ENCODE peak calls at places on chromosome X, in eight cellular contexts. D, Q, Z, C, S, O, B and K are unnamed samples.

GRCh38 chrX:302975-303374 is 15.6 kb downstream of the GTPBP6 start:
- DNase-seq in Z (no peak), O (no peak), C (no peak), D (no peak), B (no peak), S (no peak), Q (no peak), K (no peak)

GRCh38 chrX:72349190-72349589 is 43.5 kb upstream of the CITED1 start:
- DNase-seq in S (no peak), B (no peak), C (no peak), Q (no peak), O (no peak), Z (no peak), D (no peak), K (no peak)

GRCh38 chrX:78945186-78945912 is at the start of gene P2RY10:
- DNase-seq in S (no peak), O (no peak), Z (no peak), Q (no peak), D (no peak), B (no peak), C (no peak), K (no peak)

GRCh38 chrX:148593146-148593545 is 92.7 kb downstream of the AFF2 start:
- DNase-seq in Z (no peak), O (no peak), B (no peak), Q (no peak), S (no peak), D (no peak), C (no peak), K (no peak)

GRCh38 chrX:120228187-120228908 is 22.3 kb upstream of the ZBTB33 start:
- DNase-seq in Z (no peak), Q (no peak), C (no peak), S (no peak), B (no peak), D (no peak), O (no peak), K (no peak)

GRCh38 chrX:137194164-137194563 is 160.4 kb upstream of the GPR101 start:
- DNase-seq in C (peak), S (peak), O (peak), Q (no peak), D (peak), Z (peak), B (peak), K (no peak)

GRCh38 chrX:18424482-18425198 is 768 bp upstream of the CDKL5 start:
- DNase-seq in B (peak), S (peak), Z (peak), C (peak), O (peak), D (no peak), Q (peak), K (no peak)

GRCh38 chrX:40468033-40468979 is 112.5 kb upstream of the ATP6AP2 start:
- DNase-seq in Z (peak), B (peak), D (peak), O (peak), C (peak), Q (peak), S (peak), K (no peak)

GRCh38 chrX:12245650-12246645 is 107.7 kb downstream of the FRMPD4 start:
- DNase-seq in C (peak), Z (peak), S (peak), Q (peak), B (peak), D (no peak), O (no peak), K (no peak)

GRCh38 chrX:118872102-118872566 is 48.5 kb downstream of the ZCCHC12 start:
- DNase-seq in Q (no peak), D (peak), S (no peak), C (no peak), O (no peak), B (no peak), Z (no peak), K (no peak)

GRCh38 chrX:17441965-17442364 is 67.0 kb downstream of the NHS start:
- DNase-seq in C (no peak), D (peak), Q (peak), Z (peak), B (no peak), S (no peak), O (no peak), K (peak)

GRCh38 chrX:149010899-149011224 is 494.2 kb downstream of the IDS start:
- DNase-seq in Q (no peak), B (no peak), Z (no peak), C (no peak), S (no peak), O (no peak), D (no peak), K (no peak)

GRCh38 chrX:46838482-46838857 is 1.6 kb downstream of the RP2 start:
- DNase-seq in Q (no peak), S (no peak), B (no peak), D (no peak), C (no peak), O (no peak), Z (peak), K (no peak)

GRCh38 chrX:12702509-12703091 is 88.6 kb upstream of the PRPS2 start:
- DNase-seq in Q (no peak), B (peak), S (peak), D (peak), Z (no peak), C (no peak), O (peak), K (no peak)

DNA sequence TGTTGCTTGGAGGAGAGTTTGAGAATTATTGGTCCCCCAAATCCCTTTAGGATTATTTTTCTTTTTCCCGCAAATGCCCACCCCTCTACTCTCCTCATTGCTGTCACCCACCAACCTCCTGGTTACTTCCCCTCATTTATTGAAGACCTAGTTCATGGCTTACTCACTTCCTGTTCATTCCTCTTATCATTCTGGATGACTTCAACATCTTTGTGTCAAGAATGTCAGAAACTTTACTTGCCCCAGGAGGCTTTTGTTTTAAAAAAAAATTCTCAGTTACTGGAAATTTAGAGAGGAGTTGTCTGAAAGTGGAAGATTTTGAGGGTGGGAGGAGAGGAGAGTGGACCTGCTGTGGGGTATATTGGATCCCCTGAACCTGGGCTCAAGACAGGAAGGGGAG is 69.7 kb upstream of the ESX1 start:
- DNase-seq in Q (no peak), D (no peak), C (no peak), O (no peak), B (no peak), Z (no peak), S (no peak), K (no peak)
- TF ChIP-seq CTCF in Q (no peak), D (no peak), C (no peak), O (no peak), B (no peak), Z (no peak), S (no peak), K (no peak)

GRCh38 chrX:131791608-131792355 is 231.3 kb upstream of the STK26 start:
- DNase-seq in Q (no peak), D (no peak), O (no peak), Z (no peak), S (no peak), B (no peak), C (no peak), K (no peak)

GRCh38 chrX:131792356-131792749 is 230.7 kb upstream of the STK26 start:
- DNase-seq in B (no peak), C (no peak), D (no peak), O (peak), S (no peak), Z (no peak), Q (peak), K (no peak)

GRCh38 chrX:131795442-131796229 is 227.5 kb upstream of the STK26 start:
- DNase-seq in Q (no peak), O (no peak), S (no peak), D (no peak), C (no peak), Z (no peak), B (no peak), K (no peak)

GRCh38 chrX:131789664-131790063 is 233.4 kb upstream of the STK26 start:
- DNase-seq in O (no peak), S (no peak), B (no peak), D (no peak), Q (no peak), Z (no peak), C (no peak), K (no peak)

DNA sequence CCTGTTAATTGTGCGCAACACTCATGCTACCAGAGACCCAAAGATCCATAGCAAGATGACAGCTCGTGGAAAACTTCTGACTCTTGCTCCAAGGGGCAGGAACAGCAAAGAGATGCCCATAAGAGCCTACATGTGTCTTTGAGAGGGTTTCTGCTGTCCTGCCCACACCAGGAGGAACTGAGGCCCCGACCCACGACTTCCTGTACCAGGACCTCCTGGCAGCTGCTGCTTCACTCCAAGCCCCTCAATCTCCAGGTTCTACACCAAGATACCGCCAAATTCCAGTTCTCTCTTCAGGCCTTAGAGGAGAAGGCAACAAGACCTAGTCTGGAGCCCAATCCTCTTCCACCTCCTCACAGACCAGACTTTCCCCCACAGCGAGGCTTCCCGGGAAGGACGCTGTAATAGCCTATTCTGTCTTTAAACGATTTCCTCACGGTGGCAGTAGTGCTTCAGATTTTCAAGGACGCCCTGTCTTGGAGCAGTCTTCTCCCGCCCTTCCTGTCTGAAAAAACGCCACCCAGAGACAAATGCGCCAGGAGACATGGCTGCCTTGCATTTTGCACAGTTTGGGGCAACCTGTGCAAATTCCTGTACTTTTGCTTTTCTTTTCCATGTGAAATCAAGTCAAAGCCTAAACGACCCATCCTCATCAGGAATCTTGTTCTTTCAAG is 230.2 kb upstream of the STK26 start:
- DNase-seq in C (no peak), O (peak), D (no peak), Z (no peak), B (peak), Q (peak), S (no peak), K (peak)
- TF ChIP-seq CTCF in C (no peak), O (peak), D (no peak), Z (no peak), B (no peak), Q (no peak), S (no peak), K (no peak)

GRCh38 chrX:145825896-145826295 is 8.3 kb downstream of the SLITRK2 start:
- DNase-seq in B (peak), O (no peak), S (peak), C (no peak), D (no peak), Z (peak), Q (no peak), K (no peak)
- TF ChIP-seq CTCF in B (no peak), O (no peak), S (peak), C (no peak), D (peak), Z (no peak), Q (peak), K (no peak)

DNA sequence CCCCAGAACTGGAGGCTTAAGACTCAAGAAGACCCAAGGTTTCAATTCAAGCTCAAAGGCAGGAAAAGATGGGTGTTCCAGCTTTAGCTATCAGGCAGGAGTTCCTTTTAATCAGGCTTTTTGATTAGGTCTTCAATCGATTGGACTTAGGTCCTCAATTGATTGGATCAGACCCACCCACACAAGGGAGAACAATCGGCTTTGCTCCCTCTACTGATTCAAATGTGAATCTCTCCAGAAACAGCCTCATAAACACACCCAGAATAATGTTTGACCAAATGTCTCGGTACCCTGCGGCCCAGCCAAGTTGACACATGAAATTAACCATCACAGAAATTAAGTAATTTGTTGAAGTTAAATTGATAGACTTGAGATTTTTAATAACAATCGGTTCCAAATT is 917.1 kb upstream of the FTHL17 start:
- DNase-seq in B (no peak), Q (no peak), Z (no peak), O (no peak), S (no peak), D (no peak), C (no peak), K (no peak)
- TF ChIP-seq CTCF in B (no peak), Q (no peak), Z (no peak), O (no peak), S (no peak), D (no peak), C (no peak), K (no peak)

DNA sequence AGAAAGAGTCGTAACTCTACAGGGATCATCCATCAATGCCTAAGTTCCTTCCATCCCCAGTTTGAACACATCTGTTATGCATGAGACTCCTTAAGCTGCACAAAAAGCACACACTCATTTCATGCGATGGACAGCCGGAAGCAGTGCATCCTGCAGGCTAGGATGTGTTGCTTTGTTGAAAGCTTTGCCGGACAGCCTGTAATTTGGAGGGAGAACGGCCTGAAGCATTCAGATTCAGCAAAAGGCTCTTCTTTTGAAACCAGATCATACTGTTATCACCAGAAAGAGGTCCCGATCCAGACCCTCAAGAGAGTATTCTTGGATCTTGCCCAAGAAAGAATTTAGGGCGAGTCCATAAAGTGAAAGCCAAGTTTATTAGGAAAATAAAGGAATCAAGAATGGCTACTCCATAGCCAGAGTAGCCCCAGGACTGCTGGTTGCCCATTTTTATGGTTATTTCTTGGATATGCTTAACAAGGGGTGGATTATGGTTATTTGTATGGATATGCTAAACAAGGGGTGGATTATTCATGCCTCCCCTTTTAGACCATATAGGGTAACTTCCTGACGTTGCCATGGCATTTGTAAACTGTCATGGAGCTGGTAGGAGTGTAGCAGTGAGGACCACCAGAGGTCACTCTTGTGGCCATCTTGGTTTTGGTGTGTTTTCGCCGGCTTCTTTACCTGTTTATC is 48.1 kb upstream of the DHRSX start:
- DNase-seq in S (no peak), C (no peak), O (no peak), D (no peak), Q (no peak), B (peak), Z (no peak), K (no peak)
- TF ChIP-seq CTCF in S (no peak), C (no peak), O (no peak), D (no peak), Q (no peak), B (peak), Z (no peak), K (no peak)